ENCODE peak calls at places on chromosome 3, in seven cellular contexts. I is astrocyte of the spinal cord, F is fibroblast of lung, V is tibial artery, R is AG04450, K is bronchial epithelial cell, X is endodermal cell. P is an unnamed sample.

GRCh38 chr3:168801792-168802191 is 706.1 kb upstream of the GOLIM4 start:
- DNase-seq in I (peak), F (peak), V (no peak), R (peak), K (peak), X (no peak), P (peak)

GRCh38 chr3:128760881-128761280 is 34.9 kb downstream of the RAB7A start:
- DNase-seq in I (no peak), F (peak), V (no peak), R (no peak), K (no peak), X (no peak), P (no peak)

GRCh38 chr3:14764331-14765064 is 54.3 kb upstream of the FGD5 start:
- DNase-seq in I (no peak), F (peak), V (no peak), R (no peak), K (no peak), X (no peak), P (no peak)

GRCh38 chr3:129106320-129106719 is 15.3 kb downstream of the RAB43 start:
- DNase-seq in I (no peak), F (no peak), V (no peak), R (no peak), K (no peak), X (peak), P (no peak)

GRCh38 chr3:177005718-177006405 is 191.4 kb downstream of the TBL1XR1 start:
- DNase-seq in I (no peak), F (no peak), V (no peak), R (no peak), K (no peak), X (no peak), P (no peak)

GRCh38 chr3:121574449-121574848 is 6.7 kb downstream of the ARGFX start:
- DNase-seq in I (no peak), F (no peak), V (no peak), R (peak), K (peak), X (peak), P (no peak)

GRCh38 chr3:56911363-56911762 is 109.6 kb upstream of the ARHGEF3 start:
- DNase-seq in I (no peak), F (no peak), V (no peak), R (no peak), K (no peak), X (no peak), P (no peak)

GRCh38 chr3:149494759-149495580 is 20.5 kb downstream of the TM4SF4 start:
- DNase-seq in I (peak), F (no peak), V (no peak), R (no peak), K (peak), X (no peak), P (no peak)

GRCh38 chr3:22474706-22475470 is 723.9 kb upstream of the ZNF385D start:
- DNase-seq in I (peak), F (peak), V (peak), R (no peak), K (no peak), X (no peak), P (peak)

GRCh38 chr3:157914882-157915281 is 191.3 kb downstream of the SHOX2 start:
- DNase-seq in I (no peak), F (peak), V (no peak), R (no peak), K (no peak), X (no peak), P (no peak)

GRCh38 chr3:187722206-187722612 is 19.9 kb upstream of the RTP2 start:
- DNase-seq in I (no peak), F (no peak), V (no peak), R (no peak), K (no peak), X (peak), P (no peak)
- TF ChIP-seq CTCF in I (no peak), F (no peak), V (no peak), R (no peak), K (no peak), X (peak), P (no peak)

DNA sequence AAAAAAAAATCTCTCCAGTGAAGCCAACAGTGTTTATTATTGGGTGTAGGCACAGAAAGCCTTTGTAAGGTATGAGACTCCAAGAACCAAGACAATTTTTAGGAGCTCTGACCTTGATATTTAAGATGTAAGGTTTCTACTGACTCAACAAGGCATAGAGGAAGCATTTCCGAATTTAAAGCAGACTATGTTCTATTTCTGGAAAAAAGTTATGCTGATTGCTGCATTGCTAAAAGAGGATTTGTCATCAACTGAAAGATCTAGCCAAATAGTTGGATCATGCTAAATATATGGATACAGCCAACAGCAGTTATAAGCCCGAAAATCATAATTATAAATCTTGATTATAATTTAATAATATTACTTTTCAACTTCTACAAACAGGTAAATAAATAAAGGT is 53.3 kb upstream of the MELTF start:
- DNase-seq in I (peak), F (peak), V (no peak), R (no peak), K (no peak), X (no peak), P (peak)
- H3K4me3 ChIP-seq in I (no peak), F (no peak), V (no peak), R (no peak), K (no peak), X (no peak), P (no peak)

DNA sequence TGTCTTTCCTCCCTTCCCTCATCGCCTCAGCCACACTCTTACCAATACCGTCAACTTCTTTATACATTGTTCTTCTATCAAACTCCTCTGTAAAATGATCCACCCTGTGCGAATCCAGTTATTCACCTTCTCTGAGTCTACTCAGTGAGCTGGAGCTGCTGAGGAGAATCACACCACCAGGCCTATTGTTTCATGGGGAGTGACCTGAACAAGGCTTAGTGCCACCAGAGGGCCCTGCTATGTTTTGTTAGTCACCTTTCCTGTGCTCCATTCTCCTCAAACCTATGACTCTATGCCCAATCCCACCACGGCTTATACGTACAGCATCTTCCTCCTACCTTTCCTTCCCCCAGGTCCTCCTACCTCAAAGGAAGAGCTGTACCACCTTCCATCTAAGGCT is 50.4 kb upstream of the MED12L start:
- DNase-seq in I (no peak), F (no peak), V (no peak), R (no peak), K (no peak), X (peak), P (no peak)
- TF ChIP-seq CTCF in I (no peak), F (no peak), V (no peak), R (no peak), K (no peak), X (peak), P (no peak)

GRCh38 chr3:75650191-75650590 is 13.9 kb upstream of the FRG2C start:
- DNase-seq in I (no peak), F (no peak), V (no peak), R (no peak), K (no peak), X (no peak), P (no peak)

DNA sequence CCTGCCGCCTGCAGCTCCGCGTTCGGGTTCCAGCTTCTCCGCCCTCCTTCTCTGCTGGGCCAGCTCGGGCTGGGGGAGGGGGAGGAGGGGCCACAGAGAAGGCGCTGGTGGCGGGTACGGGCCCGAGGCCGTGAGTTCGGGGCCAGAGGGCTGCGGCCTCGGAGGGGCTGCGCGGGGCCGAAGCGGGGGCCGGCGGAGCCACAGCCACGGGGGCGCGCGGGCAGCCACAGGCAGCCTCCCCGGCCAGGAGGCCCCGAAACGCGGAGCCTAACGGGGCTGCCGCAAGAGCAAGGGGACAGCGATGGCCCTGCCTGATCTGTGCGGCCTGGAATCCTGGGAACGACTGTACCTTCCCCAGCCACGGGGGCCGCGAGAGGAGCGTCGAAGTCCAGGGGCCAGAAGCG is 8.6 kb upstream of the FRG2C start:
- DNase-seq in I (no peak), F (no peak), V (no peak), R (no peak), K (no peak), X (peak), P (no peak)
- H3K4me3 ChIP-seq in I (no peak), F (no peak), V (no peak), R (no peak), K (no peak), X (no peak), P (no peak)

P was measured in AG09309.